ENCODE peak calls at places on chromosomes 4 and X, in ten cellular contexts. C is left ventricle myocardium superior, S is NCI-H1092, O is HEK293T, B is cerebellar cortex, Q is Right ventricle myocardium superior, F is neural progenitor cell, D is non-pigmented ciliary epithelial cell, A is MCF 10A, W is SW480. H is an unnamed sample.

GRCh38 chrX:49850028-49850427 is 20.9 kb downstream of the PAGE4 start:
- DNase-seq in C (no peak), S (no peak), O (no peak), B (no peak), Q (no peak), F (no peak), D (no peak), A (no peak), W (no peak), H (no peak)

GRCh38 chr4:130563185-130563890 is 1467.4 kb downstream of the C4orf33 start:
- DNase-seq in C (peak), S (peak), O (peak), B (peak), Q (peak), F (peak), D (peak), A (peak), W (no peak), H (peak)

GRCh38 chr4:15410750-15411149 is 17.1 kb upstream of the C1QTNF7 start:
- DNase-seq in C (no peak), S (no peak), O (no peak), B (no peak), Q (no peak), F (no peak), D (no peak), A (no peak), W (no peak), H (no peak)

GRCh38 chrX:46959985-46960700 is 47.9 kb downstream of the JADE3 start:
- DNase-seq in C (no peak), S (no peak), O (no peak), B (no peak), Q (no peak), F (no peak), D (no peak), A (no peak), W (no peak), H (no peak)

GRCh38 chr4:126405369-126405982 is 1090.7 kb downstream of the FAT4 start:
- DNase-seq in C (no peak), S (no peak), O (peak), B (peak), Q (no peak), F (peak), D (no peak), A (peak), W (peak), H (peak)

GRCh38 chr4:76582074-76582816 is 147.2 kb downstream of the SHROOM3 start:
- DNase-seq in C (no peak), S (no peak), O (no peak), B (no peak), Q (no peak), F (no peak), D (no peak), A (no peak), W (no peak), H (no peak)

GRCh38 chrX:132407704-132408103 is 81.1 kb downstream of the MBNL3 start:
- DNase-seq in C (no peak), S (no peak), O (no peak), B (no peak), Q (no peak), F (no peak), D (no peak), A (no peak), W (no peak), H (no peak)

GRCh38 chr4:40205259-40206198 is 8.7 kb downstream of the RHOH start:
- DNase-seq in C (no peak), S (no peak), O (no peak), B (no peak), Q (no peak), F (no peak), D (no peak), A (no peak), W (no peak), H (no peak)

GRCh38 chr4:140485939-140486338 is 12.2 kb downstream of the MGAT4D start:
- DNase-seq in C (no peak), S (no peak), O (no peak), B (no peak), Q (no peak), F (no peak), D (no peak), A (no peak), W (no peak), H (no peak)

GRCh38 chr4:10773010-10773409 is 88.4 kb upstream of the CLNK start:
- DNase-seq in C (no peak), S (peak), O (no peak), B (no peak), Q (no peak), F (no peak), D (no peak), A (no peak), W (no peak), H (no peak)

GRCh38 chr4:177558995-177559394 is 116.8 kb upstream of the AGA start:
- DNase-seq in C (no peak), S (no peak), O (no peak), B (no peak), Q (no peak), F (peak), D (no peak), A (no peak), W (no peak), H (no peak)

GRCh38 chrX:34901761-34902160 is 40.8 kb upstream of the FAM47B start:
- DNase-seq in C (no peak), S (no peak), O (no peak), B (no peak), Q (no peak), F (no peak), D (no peak), A (no peak), W (no peak), H (no peak)

GRCh38 chr4:53490965-53491622 is 100.2 kb downstream of the LNX1 start:
- DNase-seq in C (no peak), S (no peak), O (peak), B (peak), Q (no peak), F (peak), D (peak), A (peak), W (peak), H (peak)

GRCh38 chr4:37389369-37389765 is 144.8 kb downstream of the NWD2 start:
- DNase-seq in C (no peak), S (no peak), O (no peak), B (no peak), Q (no peak), F (peak), D (no peak), A (no peak), W (no peak), H (no peak)

H was measured in renal cortical epithelial cell.